ENCODE peak calls at places on chromosomes 4 and X, in four cellular contexts. O, E, K and R are unnamed samples.

GRCh38 chr4:10311939-10312338 is 145.3 kb downstream of the ZNF518B start:
- DNase-seq in E (no peak), O (no peak), K (no peak), R (peak)

GRCh38 chr4:107519057-107519456 is 201.0 kb downstream of the PAPSS1 start:
- DNase-seq in O (no peak), E (peak), K (peak), R (no peak)

GRCh38 chr4:24564488-24564887 is 19.9 kb downstream of the DHX15 start:
- DNase-seq in E (no peak), O (no peak), K (no peak), R (no peak)

GRCh38 chr4:78568640-78569261 is 17.2 kb downstream of the ANXA3 start:
- DNase-seq in E (peak), K (no peak), O (peak), R (no peak)

GRCh38 chr4:61440306-61440705 is 240.2 kb downstream of the ADGRL3 start:
- DNase-seq in O (no peak), E (no peak), K (no peak), R (no peak)

GRCh38 chrX:84634201-84634782 is 132.0 kb upstream of the HDX start:
- DNase-seq in O (no peak), E (no peak), K (no peak), R (no peak)

GRCh38 chr4:144948421-144948820 is 149.6 kb downstream of the ANAPC10 start:
- DNase-seq in E (no peak), O (no peak), K (no peak), R (no peak)

GRCh38 chr4:168631241-168632151 is 134.6 kb downstream of the PALLD start:
- DNase-seq in O (no peak), E (peak), K (peak), R (no peak)

GRCh38 chrX:150219374-150220185 is 143.5 kb upstream of the MAMLD1 start:
- DNase-seq in O (no peak), K (no peak), E (peak), R (no peak)

GRCh38 chrX:47247206-47247998 is 14.6 kb downstream of the USP11 start:
- DNase-seq in O (no peak), E (no peak), K (no peak), R (no peak)

GRCh38 chrX:46317158-46317557 is 228.1 kb downstream of the ZNF674 start:
- DNase-seq in E (peak), O (no peak), K (no peak), R (no peak)

GRCh38 chr4:79042079-79042674 is 102.9 kb upstream of the PAQR3 start:
- DNase-seq in E (peak), K (peak), O (no peak), R (peak)

GRCh38 chr4:126241631-126242030 is 926.9 kb downstream of the FAT4 start:
- DNase-seq in E (no peak), O (no peak), K (no peak), R (no peak)

GRCh38 chr4:2570551-2571222 is 34.2 kb downstream of the FAM193A start:
- DNase-seq in O (peak), E (no peak), K (no peak), R (no peak)

GRCh38 chr4:75194180-75194579 is 261.3 kb downstream of the PARM1 start:
- DNase-seq in O (no peak), K (no peak), E (no peak), R (no peak)

GRCh38 chr4:76087007-76087769 is 12.7 kb downstream of the ART3 start:
- DNase-seq in E (peak), O (no peak), K (peak), R (peak)

GRCh38 chr4:82284475-82284857 is 89.3 kb downstream of the HNRNPD start:
- DNase-seq in K (peak), E (no peak), O (no peak), R (no peak)

GRCh38 chrX:50920132-50920531 is 9.6 kb downstream of the BMP15 start:
- DNase-seq in E (peak), K (no peak), O (no peak), R (no peak)

GRCh38 chr4:186765673-186766546 is 42.3 kb upstream of the FAT1 start:
- DNase-seq in O (no peak), K (no peak), E (peak), R (no peak)

GRCh38 chrX:68428431-68428830 is 4.9 kb downstream of the OPHN1 start:
- DNase-seq in E (no peak), K (no peak), O (no peak), R (no peak)

GRCh38 chr4:56910172-56910967 is 2.7 kb downstream of the REST start:
- DNase-seq in K (no peak), E (no peak), O (no peak), R (no peak)

GRCh38 chrX:36787787-36788186 is 220.4 kb upstream of the FAM47C start:
- DNase-seq in E (no peak), O (no peak), K (no peak), R (no peak)

GRCh38 chr4:88964450-88964849 is 92.5 kb downstream of the FAM13A start:
- DNase-seq in E (peak), O (no peak), K (no peak), R (no peak)

GRCh38 chr4:129014566-129015509 is 78.5 kb downstream of the SCLT1 start:
- DNase-seq in E (no peak), K (no peak), O (no peak), R (no peak)

GRCh38 chrX:40082447-40083119 is 15.2 kb downstream of the BCOR start:
- DNase-seq in E (no peak), K (no peak), O (no peak), R (no peak)

GRCh38 chr4:73705056-73705432 is 35.3 kb upstream of the CXCL8 start:
- DNase-seq in O (no peak), E (peak), K (no peak), R (no peak)

GRCh38 chrX:9663216-9663615 is 102.4 kb downstream of the GPR143 start:
- DNase-seq in E (no peak), K (no peak), O (no peak), R (no peak)

GRCh38 chr4:156961241-156962068 is 10.1 kb downstream of the PDGFC start:
- DNase-seq in K (no peak), O (no peak), E (no peak), R (no peak)

GRCh38 chr4:106367072-106367471 is 1.5 kb downstream of the GIMD1 start:
- DNase-seq in K (no peak), E (no peak), O (no peak), R (no peak)

GRCh38 chr4:55181606-55182005 is 56.2 kb upstream of the KDR start:
- DNase-seq in E (no peak), K (peak), O (no peak), R (no peak)

GRCh38 chr4:122762520-122762919 is 30.0 kb downstream of the BBS12 start:
- DNase-seq in K (no peak), O (no peak), E (no peak), R (no peak)

GRCh38 chr4:122755675-122756074 is 23.2 kb downstream of the BBS12 start:
- DNase-seq in O (no peak), E (no peak), K (no peak), R (no peak)

GRCh38 chr4:122758033-122758432 is 25.5 kb downstream of the BBS12 start:
- DNase-seq in O (no peak), E (peak), K (peak), R (peak)

GRCh38 chr4:122762966-122763716 is 30.6 kb downstream of the BBS12 start:
- DNase-seq in E (no peak), K (no peak), O (no peak), R (no peak)

DNA sequence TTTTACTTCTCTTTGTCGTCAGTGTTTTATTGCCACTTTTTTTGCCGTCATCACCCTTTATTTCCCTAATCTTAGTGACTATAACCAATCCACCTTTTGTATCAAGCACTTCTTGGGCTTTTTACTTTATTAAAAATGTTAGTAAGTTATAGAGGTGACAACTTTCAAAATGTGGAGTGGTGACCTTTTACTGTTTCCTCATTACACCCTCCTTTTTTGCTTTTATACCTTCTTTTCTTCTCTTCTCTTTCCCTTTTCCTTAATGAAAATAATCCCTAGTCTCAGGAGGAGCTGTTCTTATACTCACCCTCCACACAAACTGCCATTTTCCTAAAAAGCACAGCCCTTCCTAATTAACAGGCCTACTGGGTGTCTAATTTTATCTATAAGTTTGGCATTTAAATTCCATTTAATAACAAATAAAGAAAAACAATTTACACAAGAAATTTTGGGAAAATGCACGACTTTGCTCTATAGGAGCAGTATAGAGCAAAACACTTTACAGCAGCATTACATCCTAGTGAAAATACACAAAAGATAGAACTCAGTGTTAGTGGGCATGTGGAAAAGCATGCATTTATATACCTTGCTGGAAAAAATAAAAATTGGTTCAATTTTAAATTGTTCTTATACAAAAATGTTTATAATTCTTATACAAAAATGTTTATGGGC is 27.3 kb downstream of the BBS12 start:
- DNase-seq in K (no peak), E (no peak), O (no peak), R (no peak)
- TF ChIP-seq BHLHE40 in K (no peak), E (no peak), O (no peak), R (no peak)

GRCh38 chr4:15042529-15043167 is 40.4 kb downstream of the CPEB2 start:
- DNase-seq in O (no peak), K (no peak), E (no peak), R (no peak)

GRCh38 chr4:15040916-15041463 is 38.7 kb downstream of the CPEB2 start:
- DNase-seq in K (no peak), O (no peak), E (no peak), R (no peak)

GRCh38 chr4:15034071-15034764 is 31.9 kb downstream of the CPEB2 start:
- DNase-seq in E (no peak), K (no peak), O (no peak), R (no peak)

GRCh38 chr4:15035152-15035551 is 32.9 kb downstream of the CPEB2 start:
- DNase-seq in E (no peak), O (no peak), K (no peak), R (no peak)

GRCh38 chr4:15037923-15038541 is 35.8 kb downstream of the CPEB2 start:
- DNase-seq in E (no peak), O (no peak), K (no peak), R (no peak)
- TF ChIP-seq BHLHE40 in E (no peak), O (no peak), K (no peak), R (no peak)

DNA sequence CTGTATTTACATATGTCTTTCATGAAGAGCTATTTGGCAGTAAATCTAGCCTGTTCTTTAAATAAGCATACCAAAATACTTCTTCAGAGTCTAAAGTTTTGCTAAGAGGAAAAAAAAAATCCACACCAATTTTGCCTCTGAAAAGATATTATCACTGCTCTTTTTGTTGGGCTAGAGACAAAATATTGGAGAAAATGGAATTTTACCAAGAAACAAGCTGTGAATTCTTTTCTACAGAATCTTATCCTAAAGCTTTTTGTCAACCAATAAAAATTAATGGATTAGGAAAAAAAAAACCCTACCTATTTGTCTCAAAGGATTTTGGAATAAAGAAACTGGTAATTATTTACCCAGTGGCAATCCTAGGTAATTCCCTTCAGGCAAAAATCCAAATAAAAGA is 288.0 kb upstream of the NR3C2 start:
- DNase-seq in O (no peak), E (no peak), K (no peak), R (no peak)
- TF ChIP-seq BHLHE40 in O (no peak), E (no peak), K (no peak), R (no peak)

GRCh38 chrX:67207912-67208311 is 335.9 kb upstream of the AR start:
- DNase-seq in E (no peak), K (no peak), O (no peak), R (no peak)
- TF ChIP-seq BHLHE40 in E (no peak), K (no peak), O (no peak), R (no peak)